ENCODE peak calls at places on chromosomes 16 and 17, in four cellular contexts. One of them, this sample, is unnamed.

GRCh38 chr17:43411369-43411677 is 12.5 kb downstream of the ARL4D start:
- DNase-seq in HCT116: no peak
- DNase-seq in K562: no peak
- DNase-seq in HepG2: no peak
- DNase-seq in this sample: no peak

GRCh38 chr16:68707341-68708152 is 29.5 kb upstream of the CDH1 start:
- DNase-seq in HCT116: peak
- DNase-seq in K562: peak
- DNase-seq in HepG2: peak
- DNase-seq in this sample: no peak

GRCh38 chr16:81586421-81586820 is 141.8 kb downstream of the CMIP start:
- DNase-seq in HepG2: no peak
- DNase-seq in K562: no peak
- DNase-seq in HCT116: peak
- DNase-seq in this sample: no peak

GRCh38 chr16:6684076-6684673 is 648.5 kb upstream of the RBFOX1 start:
- DNase-seq in HCT116: no peak
- DNase-seq in K562: peak
- DNase-seq in HepG2: peak
- DNase-seq in this sample: peak

GRCh38 chr16:89565256-89565505 is 4.7 kb downstream of the RPL13 start:
- DNase-seq in K562: no peak
- DNase-seq in HepG2: no peak
- DNase-seq in HCT116: no peak
- DNase-seq in this sample: no peak

GRCh38 chr16:66740010-66740409 is 11.4 kb downstream of the DYNC1LI2 start:
- DNase-seq in HCT116: no peak
- DNase-seq in HepG2: peak
- DNase-seq in K562: peak
- DNase-seq in this sample: no peak

GRCh38 chr16:19753815-19754643 is 36.0 kb downstream of the IQCK start:
- DNase-seq in HCT116: no peak
- DNase-seq in HepG2: peak
- DNase-seq in K562: no peak
- DNase-seq in this sample: no peak

GRCh38 chr16:85472514-85472913 is 140.6 kb upstream of the GSE1 start:
- DNase-seq in HepG2: no peak
- DNase-seq in HCT116: no peak
- DNase-seq in K562: no peak
- DNase-seq in this sample: no peak

GRCh38 chr17:40532520-40533253 is 31.3 kb upstream of the TNS4 start:
- DNase-seq in HCT116: no peak
- DNase-seq in K562: no peak
- DNase-seq in HepG2: no peak
- DNase-seq in this sample: no peak

GRCh38 chr16:78543066-78543465 is 443.6 kb downstream of the WWOX start:
- DNase-seq in K562: no peak
- DNase-seq in HCT116: no peak
- DNase-seq in HepG2: no peak
- DNase-seq in this sample: no peak

GRCh38 chr16:87688876-87689815 is 76.6 kb downstream of the KLHDC4 start:
- DNase-seq in HepG2: no peak
- DNase-seq in HCT116: no peak
- DNase-seq in K562: peak
- DNase-seq in this sample: no peak

GRCh38 chr16:457732-458400 is 32.4 kb downstream of the RAB11FIP3 start:
- DNase-seq in HepG2: no peak
- DNase-seq in HCT116: no peak
- DNase-seq in K562: no peak
- DNase-seq in this sample: no peak

GRCh38 chr17:59668816-59669215 is 38.4 kb downstream of the PTRH2 start:
- DNase-seq in HCT116: peak
- DNase-seq in K562: no peak
- DNase-seq in HepG2: no peak
- DNase-seq in this sample: no peak

GRCh38 chr16:54080524-54081008 is 206.0 kb downstream of the IRX3 start:
- DNase-seq in HepG2: peak
- DNase-seq in HCT116: no peak
- DNase-seq in K562: no peak
- DNase-seq in this sample: peak

GRCh38 chr17:76262732-76263344 is 2.3 kb upstream of the UBALD2 start:
- DNase-seq in HCT116: no peak
- DNase-seq in K562: no peak
- DNase-seq in HepG2: no peak
- DNase-seq in this sample: no peak

GRCh38 chr17:73949903-73950302 is 253.6 kb upstream of the RPL38 start:
- DNase-seq in HepG2: no peak
- DNase-seq in HCT116: no peak
- DNase-seq in K562: no peak
- DNase-seq in this sample: no peak

GRCh38 chr17:73952498-73953205 is 250.8 kb upstream of the RPL38 start:
- DNase-seq in K562: peak
- DNase-seq in HepG2: no peak
- DNase-seq in HCT116: no peak
- DNase-seq in this sample: no peak

GRCh38 chr17:73952136-73952497 is 251.4 kb upstream of the RPL38 start:
- DNase-seq in HepG2: no peak
- DNase-seq in K562: no peak
- DNase-seq in HCT116: no peak
- DNase-seq in this sample: no peak

GRCh38 chr17:73953206-73954033 is 250.1 kb upstream of the RPL38 start:
- DNase-seq in K562: no peak
- DNase-seq in HepG2: no peak
- DNase-seq in HCT116: no peak
- DNase-seq in this sample: no peak

DNA sequence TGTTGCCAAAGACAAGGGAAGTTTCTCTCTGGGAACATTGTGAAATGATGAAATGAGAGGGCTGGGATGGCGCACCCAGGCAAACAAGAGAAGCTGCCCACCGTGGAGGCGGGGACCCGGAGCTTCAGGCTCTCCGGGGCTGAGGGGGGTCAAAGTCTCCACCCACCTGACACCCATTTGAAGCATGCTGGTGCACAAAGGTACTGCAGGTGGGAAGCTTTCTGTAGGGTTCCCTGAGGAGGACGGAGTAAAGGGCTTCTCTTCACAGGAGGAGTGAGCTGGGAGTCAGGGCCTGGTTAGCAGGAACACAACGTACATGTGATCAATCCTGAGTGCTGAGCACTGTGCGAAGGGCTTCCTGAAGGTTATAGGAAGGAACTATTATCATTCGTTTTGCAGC is 253.0 kb upstream of the RPL38 start:
- DNase-seq in HepG2: peak
- DNase-seq in K562: peak
- DNase-seq in HCT116: no peak
- DNase-seq in this sample: no peak
- TF ChIP-seq CTCF in HepG2: no peak
- TF ChIP-seq CTCF in K562: no peak
- TF ChIP-seq CTCF in HCT116: peak
- TF ChIP-seq CTCF in this sample: no peak

DNA sequence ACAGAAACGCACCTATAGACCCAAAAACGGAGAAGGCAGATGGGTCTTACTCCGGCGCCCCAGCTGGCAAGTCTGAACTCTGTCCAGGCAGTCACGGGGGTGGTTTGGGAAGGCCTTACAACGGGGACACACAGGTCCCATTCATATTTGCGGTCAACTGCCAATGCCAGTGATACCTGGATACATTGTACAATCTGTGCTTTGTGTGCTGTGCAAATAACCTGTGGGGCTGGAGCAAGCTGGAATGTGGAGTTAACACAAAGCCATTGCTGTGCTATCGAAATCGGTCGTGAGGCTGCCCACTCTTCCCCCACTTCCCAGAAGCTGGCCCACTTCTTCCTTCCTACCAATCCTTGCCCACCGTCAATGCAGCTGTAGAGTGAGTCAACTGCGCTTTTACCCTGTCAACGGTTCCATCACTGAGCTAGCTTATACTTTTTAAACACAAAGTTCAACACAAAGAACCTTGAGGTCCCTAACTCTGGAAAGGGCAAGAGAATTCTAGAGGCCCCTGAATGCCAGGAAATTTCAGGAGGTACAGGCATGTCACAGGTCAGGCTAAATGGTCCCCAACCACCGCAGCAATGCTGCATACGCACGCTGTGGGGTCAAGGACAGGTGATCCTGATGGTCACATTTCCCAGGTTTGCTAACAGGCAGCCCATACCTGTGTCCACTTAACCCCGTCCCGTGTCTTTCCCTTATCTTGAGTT is 122.9 kb downstream of the ZFHX3 start:
- DNase-seq in HCT116: no peak
- DNase-seq in HepG2: peak
- DNase-seq in K562: no peak
- DNase-seq in this sample: no peak
- TF ChIP-seq TCF7L2 in HCT116: no peak
- TF ChIP-seq TCF7L2 in HepG2: no peak
- TF ChIP-seq TCF7L2 in K562: no peak
- TF ChIP-seq TCF7L2 in this sample: no peak

DNA sequence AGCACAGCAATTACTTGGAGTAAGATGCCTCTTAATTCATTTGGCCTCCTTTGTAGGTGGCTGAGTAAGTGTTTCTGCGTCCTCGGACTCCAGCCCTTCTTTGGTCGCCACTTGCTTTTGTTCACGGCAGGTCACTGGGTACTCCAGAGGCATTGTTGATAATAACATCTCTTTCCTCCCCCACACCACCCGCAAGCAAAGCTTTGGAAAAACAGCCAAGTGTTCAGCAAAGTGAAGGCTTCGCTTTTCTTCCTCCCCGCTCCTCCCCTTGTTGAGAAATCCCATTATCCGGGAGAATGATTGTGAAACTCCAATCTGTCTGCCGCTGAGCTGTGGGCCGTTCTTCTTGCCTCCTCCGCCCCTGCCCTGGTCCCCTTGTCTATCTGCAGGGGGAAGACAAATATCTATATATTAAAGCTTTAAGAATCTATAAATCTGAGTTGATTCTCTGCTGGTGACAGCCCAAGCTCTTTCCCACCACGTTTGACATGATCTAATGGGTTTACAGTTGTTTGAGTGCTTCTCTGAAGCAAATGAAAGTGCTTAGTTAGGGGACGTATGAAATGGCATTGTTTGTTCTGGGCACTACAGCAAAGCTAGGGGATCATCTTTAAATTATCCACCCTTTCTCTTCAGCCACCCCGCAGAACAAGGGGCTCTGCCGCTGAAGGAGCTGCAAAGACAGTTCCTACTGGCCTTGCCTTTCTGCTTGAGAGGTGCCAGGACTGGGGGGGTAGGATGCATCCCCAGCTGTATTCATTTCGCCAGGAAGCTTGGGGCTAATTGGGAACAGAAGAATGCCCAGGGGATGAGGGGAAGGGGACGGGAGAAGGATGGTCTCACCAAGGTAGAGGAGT is 167.1 kb downstream of the CCDC182 start:
- DNase-seq in HCT116: no peak
- DNase-seq in K562: no peak
- DNase-seq in HepG2: peak
- DNase-seq in this sample: no peak
- H3K27ac ChIP-seq in HCT116: no peak
- H3K27ac ChIP-seq in K562: no peak
- H3K27ac ChIP-seq in HepG2: peak
- H3K27ac ChIP-seq in this sample: no peak

DNA sequence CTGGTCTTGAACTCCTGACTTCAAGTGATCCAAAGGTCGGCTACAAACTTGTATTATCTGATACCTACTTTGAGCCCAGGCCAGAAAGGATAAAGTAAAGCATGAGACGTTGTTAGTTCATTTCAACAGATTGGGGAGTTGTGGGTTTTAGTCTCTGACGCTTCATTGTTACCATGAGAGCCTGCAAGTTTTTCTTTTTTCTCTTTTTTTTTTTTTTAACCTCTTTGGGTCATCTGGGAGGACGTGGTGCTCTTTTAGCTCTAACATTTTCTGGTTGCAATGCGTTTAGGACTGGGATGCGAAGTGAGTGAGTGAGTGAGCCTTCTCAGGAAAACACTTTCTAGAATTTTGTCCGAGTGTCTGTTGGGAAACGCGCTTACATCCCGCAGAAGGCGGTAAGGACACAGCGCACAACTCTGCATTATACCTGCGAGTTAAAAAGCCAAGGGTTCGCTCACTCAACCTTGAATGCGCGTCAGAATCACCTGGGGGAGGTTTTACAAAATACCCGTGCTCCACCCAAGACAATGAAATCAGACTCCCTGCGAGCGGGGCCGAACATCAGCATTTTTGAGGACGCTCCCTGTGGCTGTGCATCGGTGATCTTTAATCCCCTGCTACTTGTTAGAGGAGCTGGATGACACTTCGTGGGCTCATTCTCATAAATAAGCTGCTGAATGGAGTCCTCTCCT is 704 bp upstream of the RNF135 start:
- DNase-seq in HCT116: no peak
- DNase-seq in K562: no peak
- DNase-seq in HepG2: no peak
- DNase-seq in this sample: no peak
- TF ChIP-seq CTCF in HCT116: no peak
- TF ChIP-seq CTCF in K562: no peak
- TF ChIP-seq CTCF in HepG2: no peak
- TF ChIP-seq CTCF in this sample: no peak

GRCh38 chr16:50662306-50662940 is 18.7 kb downstream of the SNX20 start:
- DNase-seq in HepG2: no peak
- DNase-seq in K562: no peak
- DNase-seq in HCT116: no peak
- DNase-seq in this sample: no peak
- TF ChIP-seq TCF7L2 in HepG2: no peak
- TF ChIP-seq TCF7L2 in K562: no peak
- TF ChIP-seq TCF7L2 in HCT116: no peak
- TF ChIP-seq TCF7L2 in this sample: no peak

GRCh38 chr17:81514485-81514734 is 1.8 kb upstream of the ACTG1 start:
- DNase-seq in K562: no peak
- DNase-seq in HCT116: no peak
- DNase-seq in HepG2: no peak
- DNase-seq in this sample: no peak
- H3K27ac ChIP-seq in K562: peak
- H3K27ac ChIP-seq in HCT116: peak
- H3K27ac ChIP-seq in HepG2: peak
- H3K27ac ChIP-seq in this sample: peak

DNA sequence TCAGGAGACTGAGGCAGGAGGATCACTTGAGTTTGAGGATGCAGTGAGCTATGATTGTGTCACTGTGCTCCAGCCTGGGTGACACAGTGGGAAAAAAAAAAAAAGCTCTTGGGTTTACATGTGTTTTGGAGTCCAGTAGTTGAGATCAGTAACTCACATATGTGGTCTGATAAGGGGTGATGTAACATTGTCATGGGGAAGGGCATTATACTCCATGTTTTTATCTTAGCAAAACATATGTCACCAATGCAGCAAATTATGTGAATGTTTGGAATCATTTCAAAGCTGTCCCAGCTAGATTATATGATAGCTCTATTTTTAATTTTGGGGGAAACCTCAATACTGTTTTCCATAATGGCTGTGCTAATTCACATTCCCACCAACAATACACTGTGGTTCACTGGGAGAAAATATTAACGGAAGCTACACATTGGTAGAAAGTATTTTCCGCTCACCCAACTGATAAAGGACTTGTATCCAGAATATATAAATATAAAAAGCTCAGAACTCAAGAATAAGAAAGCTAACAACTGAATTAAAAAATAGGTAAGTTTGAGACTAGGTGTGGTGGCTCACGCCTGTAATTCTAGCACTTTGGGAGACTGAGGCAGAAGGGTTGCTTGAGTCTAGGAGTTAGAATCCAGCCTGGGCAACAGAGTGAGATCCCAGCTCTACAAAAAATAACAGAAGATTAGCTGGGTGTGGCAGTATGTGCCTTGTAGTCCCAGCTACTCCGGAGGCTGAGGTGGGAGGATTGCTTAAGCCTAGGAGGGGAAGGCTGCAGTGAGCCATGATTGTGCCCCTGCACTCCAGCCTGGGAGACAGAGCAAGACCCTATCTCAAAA is 224.1 kb upstream of the TBX2 start:
- DNase-seq in HCT116: no peak
- DNase-seq in K562: peak
- DNase-seq in HepG2: no peak
- DNase-seq in this sample: no peak
- TF ChIP-seq CTCF in HCT116: no peak
- TF ChIP-seq CTCF in K562: no peak
- TF ChIP-seq CTCF in HepG2: no peak
- TF ChIP-seq CTCF in this sample: no peak